ENCODE peak calls at places on chromosomes 12 and 14, in nine cellular contexts. A is left ventricle myocardium inferior; K is Karpas-422; D is mammary epithelial cell; E is effector CD4-positive, alpha-beta T cell; Z is DMS153; X is HuH-7; B is bronchial epithelial cell; H is activated CD4-positive, alpha-beta memory T cell treated with anti-CD3 and anti-CD28 coated beads, Interleukin-2, amount 10 ng/mL, durations not matched to agents 7 days and 5 days. O is an unnamed sample.

GRCh38 chr12:54277823-54278276 is 2.1 kb downstream of the CBX5 start:
- DNase-seq in A (no peak), K (no peak), D (no peak), E (no peak), Z (no peak), X (no peak), B (no peak), H (no peak), O (no peak)

GRCh38 chr12:100927825-100928224 is 133.2 kb downstream of the ANO4 start:
- DNase-seq in A (no peak), K (no peak), D (peak), E (no peak), Z (no peak), X (no peak), B (peak), H (no peak), O (no peak)

GRCh38 chr14:41899416-41899815 is 292.7 kb downstream of the LRFN5 start:
- DNase-seq in A (no peak), K (no peak), D (no peak), E (no peak), Z (peak), X (no peak), B (no peak), H (no peak), O (no peak)

GRCh38 chr12:92244036-92244435 is 98.4 kb upstream of the BTG1 start:
- DNase-seq in A (no peak), K (no peak), D (no peak), E (no peak), Z (no peak), X (no peak), B (no peak), H (no peak), O (no peak)

GRCh38 chr12:30243426-30243825 is 452.2 kb downstream of the IPO8 start:
- DNase-seq in A (no peak), K (no peak), D (no peak), E (no peak), Z (no peak), X (no peak), B (no peak), H (no peak), O (no peak)

GRCh38 chr12:68612245-68612644 is 1.5 kb downstream of the RAP1B start:
- DNase-seq in A (no peak), K (peak), D (peak), E (no peak), Z (no peak), X (no peak), B (peak), H (no peak), O (no peak)

GRCh38 chr12:91577586-91578539 is 395.2 kb upstream of the DCN start:
- DNase-seq in A (no peak), K (peak), D (peak), E (no peak), Z (no peak), X (peak), B (peak), H (no peak), O (no peak)

GRCh38 chr12:104933128-104933527 is 25.0 kb downstream of the SLC41A2 start:
- DNase-seq in A (no peak), K (no peak), D (no peak), E (no peak), Z (no peak), X (no peak), B (no peak), H (no peak), O (no peak)

GRCh38 chr14:104561124-104561531 is 18.4 kb upstream of the C14orf180 start:
- DNase-seq in A (no peak), K (peak), D (no peak), E (no peak), Z (no peak), X (no peak), B (no peak), H (no peak), O (no peak)

GRCh38 chr14:22900088-22900799 is 17.2 kb downstream of the REM2 start:
- DNase-seq in A (no peak), K (peak), D (peak), E (peak), Z (peak), X (peak), B (peak), H (peak), O (peak)

GRCh38 chr12:62933220-62933870 is 1.6 kb downstream of the PPM1H start:
- DNase-seq in A (peak), K (no peak), D (no peak), E (no peak), Z (peak), X (peak), B (no peak), H (no peak), O (no peak)

GRCh38 chr14:92982941-92983340 is 60.0 kb downstream of the CHGA start:
- DNase-seq in A (no peak), K (no peak), D (peak), E (no peak), Z (no peak), X (no peak), B (peak), H (no peak), O (no peak)

GRCh38 chr14:91383439-91383838 is 34.2 kb downstream of the CCDC88C start:
- DNase-seq in A (no peak), K (no peak), D (no peak), E (no peak), Z (peak), X (no peak), B (peak), H (no peak), O (no peak)

GRCh38 chr12:27488479-27488878 is 35.5 kb upstream of the PPFIBP1 start:
- DNase-seq in A (no peak), K (no peak), D (peak), E (no peak), Z (no peak), X (no peak), B (no peak), H (no peak), O (no peak)

GRCh38 chr14:104294628-104294982 is 156.2 kb downstream of the KIF26A start:
- DNase-seq in A (peak), K (no peak), D (no peak), E (no peak), Z (peak), X (no peak), B (no peak), H (no peak), O (no peak)

GRCh38 chr14:102235275-102235897 is 69.6 kb downstream of the MOK start:
- DNase-seq in A (peak), K (peak), D (peak), E (peak), Z (peak), X (peak), B (peak), H (peak), O (peak)